ENCODE peak calls at places on chromosomes 2 and 18, in four cellular contexts. B is AG10803, Y is fibroblast of lung, L is GM13977. Q is an unnamed sample.

GRCh38 chr2:140863713-140864112 is 1267.1 kb downstream of the LRP1B start:
- DNase-seq in B (peak), Y (peak), L (peak), Q (peak)

GRCh38 chr2:195559431-195559914 is 97.6 kb upstream of the SLC39A10 start:
- DNase-seq in B (peak), Y (peak), L (peak), Q (peak)

GRCh38 chr2:207505728-207506127 is 24.0 kb upstream of the CREB1 start:
- DNase-seq in B (peak), Y (peak), L (no peak), Q (no peak)

GRCh38 chr18:2036136-2036535 is 535.2 kb downstream of the METTL4 start:
- DNase-seq in B (no peak), Y (peak), L (no peak), Q (no peak)

GRCh38 chr2:75190271-75190990 is 8.9 kb downstream of the TACR1 start:
- DNase-seq in B (no peak), Y (no peak), L (no peak), Q (no peak)

GRCh38 chr2:129296401-129297343 is 682.8 kb upstream of the RAB6C start:
- DNase-seq in B (no peak), Y (peak), L (no peak), Q (no peak)

GRCh38 chr2:34901739-34902138 is 1302.6 kb upstream of the FAM98A start:
- DNase-seq in B (no peak), Y (no peak), L (no peak), Q (no peak)

GRCh38 chr2:45009303-45009927 is at the start of gene SIX2:
- DNase-seq in B (peak), Y (peak), L (peak), Q (peak)

GRCh38 chr18:78407456-78407823 is 572.2 kb upstream of the SALL3 start:
- DNase-seq in B (no peak), Y (no peak), L (no peak), Q (no peak)

GRCh38 chr18:159933-160332 is 1.6 kb downstream of the USP14 start:
- DNase-seq in B (no peak), Y (no peak), L (no peak), Q (no peak)

GRCh38 chr2:144528108-144528507 is 8.2 kb upstream of the ZEB2 start:
- DNase-seq in B (no peak), Y (no peak), L (no peak), Q (no peak)

GRCh38 chr2:102736174-102736606 is 25.6 kb upstream of the TMEM182 start:
- DNase-seq in B (peak), Y (no peak), L (peak), Q (peak)

DNA sequence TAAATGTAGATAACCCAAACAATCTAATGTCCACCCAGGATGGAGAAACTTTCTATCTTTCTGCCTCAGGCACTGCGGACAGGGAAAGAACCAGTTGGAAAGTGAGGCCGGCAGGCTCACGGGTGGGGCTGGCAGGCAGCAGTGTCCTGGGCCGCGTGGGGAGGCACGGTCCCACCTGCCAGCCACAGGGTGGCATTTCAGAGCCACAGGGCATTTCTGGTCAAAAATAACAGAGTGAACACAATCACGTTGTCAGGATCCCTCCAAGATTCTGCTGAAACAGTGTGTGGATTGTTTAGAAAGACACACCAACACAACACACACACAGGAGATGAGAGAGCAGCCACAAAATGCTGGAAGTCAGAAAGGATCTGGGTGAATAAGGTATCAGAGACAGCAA is 174.1 kb downstream of the HDAC4 start:
- DNase-seq in B (no peak), Y (no peak), L (no peak), Q (no peak)
- TF ChIP-seq CTCF in B (peak), Y (no peak), L (no peak), Q (no peak)

DNA sequence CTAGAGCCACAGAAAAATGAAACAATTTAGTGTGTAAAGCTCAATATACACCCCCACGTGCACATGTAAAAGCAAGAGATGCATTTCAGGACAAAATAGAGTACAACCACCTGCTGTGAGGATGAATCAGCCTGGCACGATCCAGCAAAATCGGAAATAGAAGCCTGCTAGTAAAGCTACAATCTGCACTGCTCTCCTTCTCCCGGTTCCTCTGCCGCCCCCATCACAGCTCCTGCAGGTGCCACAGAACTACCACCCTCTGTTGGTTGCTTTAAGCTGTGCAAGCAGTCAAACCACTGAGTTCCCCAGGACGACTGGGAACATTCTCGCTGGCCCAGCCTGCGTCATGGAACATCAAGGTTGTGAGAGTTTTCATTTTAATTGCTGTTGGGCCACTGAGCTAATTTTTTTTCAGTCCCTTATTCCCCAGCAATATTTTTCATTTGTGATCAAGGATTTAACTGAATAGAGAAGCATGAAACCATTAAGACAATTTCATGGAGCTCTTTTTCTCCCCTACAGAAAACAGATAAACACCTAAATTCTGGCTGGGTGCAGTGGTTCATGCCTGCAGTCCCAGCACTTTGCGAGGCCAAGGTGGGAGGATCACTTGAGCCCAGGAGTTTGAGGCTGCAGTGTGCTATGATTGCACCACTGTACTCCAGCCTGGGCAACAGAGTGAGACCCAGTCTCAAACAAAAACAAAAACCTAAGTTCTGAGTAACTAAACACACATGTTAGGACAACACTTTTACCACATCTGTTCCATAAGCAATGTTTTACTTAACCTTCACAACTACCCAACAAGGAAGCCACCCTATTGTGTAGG is 47.6 kb upstream of the MAPRE3 start:
- DNase-seq in B (peak), Y (peak), L (peak), Q (peak)
- TF ChIP-seq CTCF in B (peak), Y (peak), L (peak), Q (peak)

DNA sequence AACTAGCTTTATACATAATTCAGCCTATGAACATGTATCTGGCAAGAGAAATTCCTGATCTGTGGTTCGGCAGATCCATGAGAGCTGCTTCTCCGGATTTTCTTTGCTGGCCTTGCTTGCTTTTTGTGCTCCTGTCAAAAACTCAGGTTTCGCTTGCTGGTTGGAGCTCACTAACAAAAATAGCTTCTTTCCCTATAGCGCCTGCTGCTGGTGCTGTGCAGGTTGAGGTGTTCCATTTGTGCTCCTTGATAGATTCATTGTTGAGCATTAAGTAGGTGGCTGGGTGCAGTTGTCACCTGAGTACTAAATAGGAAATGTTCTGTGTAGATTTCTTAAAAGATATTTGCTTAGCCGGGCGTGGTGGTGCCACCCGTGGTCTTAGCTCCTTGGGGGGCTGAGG is 148.1 kb downstream of the PRPF40A start:
- DNase-seq in B (no peak), Y (no peak), L (no peak), Q (no peak)
- TF ChIP-seq CTCF in B (no peak), Y (no peak), L (no peak), Q (no peak)

DNA sequence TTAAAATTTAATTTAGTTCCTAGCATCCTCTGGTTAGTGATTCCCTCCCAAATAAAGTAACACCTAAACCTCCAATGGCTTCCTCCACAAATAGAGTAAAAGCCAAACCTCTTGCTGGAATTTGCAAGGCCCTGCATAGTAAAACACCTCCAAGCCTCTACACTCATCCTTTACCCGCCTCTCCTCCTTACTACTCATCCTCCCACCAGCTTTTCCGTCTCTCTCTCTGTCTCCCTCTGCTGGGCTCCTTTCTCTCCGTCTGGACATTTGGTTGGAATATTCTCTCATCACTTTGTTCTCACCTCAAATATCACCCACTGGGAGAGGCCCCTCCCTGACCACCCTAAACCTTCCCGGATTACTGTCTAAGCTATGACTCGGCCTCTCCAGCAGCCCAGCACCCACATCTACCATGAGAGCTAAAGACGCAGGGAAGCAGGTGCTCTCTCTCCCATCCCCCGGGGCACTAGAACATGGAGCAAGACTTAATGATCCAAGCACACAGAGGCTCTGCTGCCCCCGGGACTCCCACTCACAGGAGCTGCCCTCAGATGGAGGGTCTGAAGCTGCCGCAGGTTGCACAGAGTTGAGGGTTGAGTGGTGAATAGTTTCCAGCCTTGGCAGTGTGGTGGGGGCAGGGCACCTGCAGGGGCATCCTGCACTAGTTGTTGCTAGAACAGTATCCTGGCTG is 167.2 kb downstream of the FBXO15 start:
- DNase-seq in B (peak), Y (peak), L (no peak), Q (no peak)
- TF ChIP-seq CTCF in B (peak), Y (peak), L (no peak), Q (no peak)

GRCh38 chr2:192194065-192194865 is 468 bp downstream of the TMEFF2 start:
- DNase-seq in B (peak), Y (peak), L (peak), Q (no peak)

GRCh38 chr2:192195548-192196418 is 1.1 kb upstream of the TMEFF2 start:
- DNase-seq in B (peak), Y (peak), L (peak), Q (peak)

GRCh38 chr2:192194866-192195547 is at the start of gene TMEFF2:
- DNase-seq in B (peak), Y (peak), L (peak), Q (peak)

DNA sequence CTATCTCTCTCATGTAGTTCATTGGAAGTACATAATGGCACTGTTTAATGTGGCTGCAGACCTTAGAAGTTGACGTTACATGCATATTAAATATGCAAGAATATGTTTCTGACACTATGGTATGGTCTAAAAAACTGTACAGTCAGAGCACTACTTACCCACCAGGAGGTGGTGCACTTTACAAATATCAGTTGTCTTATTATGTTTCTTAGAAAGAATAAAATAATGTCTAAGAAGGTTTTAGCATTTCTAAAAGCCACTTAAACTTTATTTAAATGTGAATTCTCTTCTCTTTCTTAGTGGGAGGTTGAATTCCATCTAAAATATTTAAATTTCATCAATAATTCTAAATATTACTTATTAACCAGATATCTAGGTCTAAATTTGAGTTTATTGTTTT is 4.3 kb downstream of the TMEFF2 start:
- DNase-seq in B (peak), Y (peak), L (peak), Q (no peak)
- TF ChIP-seq CTCF in B (peak), Y (peak), L (peak), Q (peak)